ENCODE peak calls at places on chromosome 20, in ten cellular contexts. Q is body of pancreas, X is tibial artery, V is tibial nerve, I is fibroblast of lung, R is GM23338, G is Panc1, F is heart left ventricle, T is mucosa of descending colon, B is Peyer's patch. N is an unnamed sample. For H3K36me3 and H3K4me1, the result is how much of the 10 kb centered on the place peaks cover.

GRCh38 chr20:7275628-7276237 is 508.2 kb downstream of the BMP2 start:
- DNase-seq in Q (no peak), X (no peak), V (no peak), I (no peak), R (no peak), G (no peak), F (no peak), T (no peak), B (no peak), N (no peak)

GRCh38 chr20:63810730-63811490 is 20.2 kb downstream of the ZBTB46 start:
- DNase-seq in Q (no peak), X (no peak), V (no peak), I (no peak), R (no peak), G (no peak), F (no peak), T (no peak), B (no peak), N (no peak)

GRCh38 chr20:37386505-37387201 is 40.7 kb downstream of the SRC start:
- DNase-seq in Q (no peak), X (peak), V (no peak), I (no peak), R (no peak), G (no peak), F (no peak), T (no peak), B (no peak), N (peak)

GRCh38 chr20:39829255-39829654 is 859.8 kb downstream of the MAFB start:
- DNase-seq in Q (no peak), X (no peak), V (no peak), I (peak), R (peak), G (no peak), F (no peak), T (no peak), B (no peak), N (no peak)

GRCh38 chr20:44993343-44993742 is 27.0 kb downstream of the STK4 start:
- DNase-seq in Q (no peak), X (no peak), V (no peak), I (peak), R (no peak), G (peak), F (no peak), T (no peak), B (no peak), N (no peak)

GRCh38 chr20:44597930-44598329 is 15.6 kb downstream of the PKIG start:
- DNase-seq in Q (no peak), X (no peak), V (no peak), I (peak), R (no peak), G (no peak), F (peak), T (no peak), B (no peak), N (no peak)

GRCh38 chr20:38673731-38674177 is 50.5 kb upstream of the SLC32A1 start:
- DNase-seq in Q (no peak), X (no peak), V (no peak), I (peak), R (peak), G (no peak), F (no peak), T (no peak), B (no peak), N (no peak)

GRCh38 chr20:14957416-14957815 is 620.0 kb upstream of the FLRT3 start:
- DNase-seq in Q (no peak), X (no peak), V (no peak), I (no peak), R (peak), G (no peak), F (no peak), T (no peak), B (no peak), N (no peak)

GRCh38 chr20:60785817-60786216 is 466.2 kb upstream of the CDH4 start:
- DNase-seq in Q (no peak), X (no peak), V (no peak), I (no peak), R (no peak), G (no peak), F (no peak), T (no peak), B (no peak), N (no peak)

GRCh38 chr20:53707341-53708102 is 113.9 kb upstream of the ZNF217 start:
- DNase-seq in Q (no peak), X (no peak), V (no peak), I (peak), R (peak), G (no peak), F (no peak), T (no peak), B (no peak), N (no peak)

GRCh38 chr20:7193681-7194080 is 426.2 kb downstream of the BMP2 start:
- DNase-seq in Q (no peak), X (no peak), V (no peak), I (no peak), R (no peak), G (no peak), F (no peak), T (no peak), B (no peak), N (no peak)

GRCh38 chr20:38032585-38033329 is 499 bp downstream of the TTI1 start:
- DNase-seq in Q (peak), X (no peak), V (no peak), I (no peak), R (peak), G (no peak), F (no peak), T (no peak), B (peak), N (no peak)

GRCh38 chr20:22535483-22535882 is 48.9 kb downstream of the FOXA2 start:
- DNase-seq in Q (no peak), X (no peak), V (no peak), I (no peak), R (no peak), G (no peak), F (no peak), T (no peak), B (no peak), N (no peak)

GRCh38 chr20:19783966-19784401 is 25.9 kb downstream of the RIN2 start:
- DNase-seq in Q (no peak), X (no peak), V (no peak), I (peak), R (no peak), G (no peak), F (peak), T (peak), B (no peak), N (no peak)

GRCh38 chr20:7974785-7975435 is 34.7 kb upstream of the HAO1 start:
- DNase-seq in Q (no peak), X (no peak), V (no peak), I (no peak), R (no peak), G (no peak), F (no peak), T (no peak), B (no peak), N (no peak)

GRCh38 chr20:50415031-50415515 is 95.1 kb upstream of the PTPN1 start:
- DNase-seq in Q (no peak), X (no peak), V (no peak), I (no peak), R (no peak), G (no peak), F (no peak), T (no peak), B (no peak), N (peak)

GRCh38 chr20:38685853-38686473 is 38.3 kb upstream of the SLC32A1 start:
- DNase-seq in Q (peak), X (peak), V (no peak), I (peak), R (peak), G (no peak), F (peak), T (no peak), B (no peak), N (no peak)

DNA sequence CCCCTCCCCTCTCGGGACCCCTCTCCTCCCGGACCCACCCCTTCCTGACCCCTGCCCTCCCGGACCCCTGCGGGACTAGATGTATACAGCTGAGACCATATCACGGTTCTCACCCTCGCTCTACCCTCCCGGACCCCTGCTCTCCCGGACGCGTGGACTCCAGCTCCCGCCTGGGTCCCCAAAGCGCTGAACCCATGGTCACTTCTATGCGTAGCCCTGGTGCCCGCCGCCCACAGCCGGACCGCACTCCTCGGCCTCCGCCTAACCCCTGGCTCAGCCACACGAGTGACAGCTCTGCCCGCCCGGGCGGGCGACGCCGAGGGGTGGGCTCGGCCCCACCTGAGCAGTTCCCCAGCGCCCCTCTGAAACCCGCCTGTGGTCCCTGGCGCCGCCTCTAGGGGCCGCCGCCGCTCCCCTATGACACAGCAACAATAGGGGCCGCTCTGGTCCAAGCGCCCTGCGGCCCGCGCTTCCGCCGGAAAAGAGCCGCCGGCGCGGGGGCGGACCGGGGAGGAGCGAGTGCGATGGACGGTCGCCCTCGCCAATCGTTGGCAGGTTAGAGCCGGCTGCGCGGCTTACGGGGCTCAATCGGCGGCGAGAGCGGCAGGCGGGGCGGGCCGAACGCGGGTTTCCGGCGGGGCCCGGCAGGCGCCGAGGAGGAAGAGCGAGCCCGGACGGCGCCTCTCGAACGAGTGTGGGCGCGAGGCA is at the start of gene ADRM1:
- DNase-seq in Q (peak), X (peak), V (peak), I (peak), R (peak), G (peak), F (peak), T (peak), B (peak), N (peak)
- TF ChIP-seq CTCF in Q (peak), X (peak), V (peak), I (peak), R (peak), G (peak), F (peak), T (peak), B (peak), N (peak)

GRCh38 chr20:440148-440547 is 22.2 kb downstream of the TBC1D20 start:
- DNase-seq in Q (no peak), X (no peak), V (no peak), I (no peak), R (no peak), G (no peak), F (no peak), T (no peak), B (no peak), N (no peak)
- H3K36me3 ChIP-seq in Q (under half), X (half or more), V (under half), I (under half), R (under half), G (under half), F (under half), T (under half), B (half or more), N (half or more)

GRCh38 chr20:51532577-51533191 is 9.8 kb downstream of the NFATC2 start:
- DNase-seq in Q (no peak), X (peak), V (no peak), I (peak), R (no peak), G (no peak), F (peak), T (peak), B (no peak), N (no peak)

GRCh38 chr20:51533291-51534172 is 9.0 kb downstream of the NFATC2 start:
- DNase-seq in Q (no peak), X (no peak), V (no peak), I (peak), R (no peak), G (peak), F (no peak), T (no peak), B (no peak), N (no peak)

GRCh38 chr20:51529758-51530157 is 12.8 kb downstream of the NFATC2 start:
- DNase-seq in Q (no peak), X (no peak), V (no peak), I (no peak), R (no peak), G (no peak), F (no peak), T (no peak), B (peak), N (no peak)

GRCh38 chr20:51531141-51531710 is 11.3 kb downstream of the NFATC2 start:
- DNase-seq in Q (no peak), X (no peak), V (no peak), I (peak), R (no peak), G (no peak), F (no peak), T (no peak), B (no peak), N (no peak)

GRCh38 chr20:51531712-51532456 is 10.6 kb downstream of the NFATC2 start:
- DNase-seq in Q (no peak), X (no peak), V (no peak), I (no peak), R (no peak), G (no peak), F (no peak), T (no peak), B (no peak), N (no peak)
- H3K4me1 ChIP-seq in Q (under half), X (under half), V (under half), I (under half), R (under half), G (under half), F (under half), T (under half), B (under half), N (under half)

DNA sequence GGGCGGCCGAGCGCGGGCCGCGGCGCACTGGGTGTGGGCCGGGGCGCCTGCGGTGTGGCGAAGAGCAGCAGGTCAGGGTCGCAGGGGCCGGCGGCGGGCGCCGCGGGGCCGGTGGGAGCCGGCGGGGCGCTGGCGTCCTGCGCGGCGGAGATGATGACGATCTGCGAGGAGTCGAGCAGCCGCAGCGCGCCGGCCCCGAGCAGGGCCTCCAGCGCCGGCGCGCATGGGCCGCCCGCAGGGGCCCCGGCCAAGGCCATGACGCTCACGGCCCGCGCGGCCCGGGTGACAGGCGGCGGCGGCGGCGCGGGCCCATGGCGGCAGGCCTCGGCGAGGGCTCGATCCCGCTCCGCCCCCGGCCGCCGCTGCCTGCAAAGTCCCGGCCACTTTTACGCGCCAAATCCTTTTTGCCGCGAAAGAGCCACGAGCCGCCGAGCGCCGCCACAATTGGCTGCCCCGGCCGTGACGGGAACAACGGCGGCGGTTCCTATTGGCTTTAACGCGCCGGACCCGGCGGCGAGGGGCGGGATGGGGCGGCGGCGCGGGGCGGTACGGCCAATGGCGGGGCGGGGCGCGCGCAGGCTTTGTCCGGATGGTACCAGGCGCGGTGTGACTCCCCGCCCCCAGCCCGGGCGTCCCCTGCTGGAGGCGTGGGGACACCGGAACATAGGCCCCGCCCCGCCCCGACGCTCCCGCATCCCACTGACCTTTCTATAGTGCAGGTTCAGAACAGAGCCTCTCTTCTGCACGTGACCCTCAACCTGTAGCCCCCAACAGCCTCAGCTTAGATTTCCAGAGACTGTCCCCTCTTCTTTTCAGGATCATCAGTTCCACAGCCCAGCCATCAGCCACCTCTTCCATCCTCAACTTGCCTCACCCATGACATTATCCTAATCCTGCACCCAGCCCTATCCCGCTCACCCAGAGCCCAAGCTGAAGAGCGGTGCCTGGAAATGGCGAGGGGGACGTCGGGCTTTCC is at the start of gene E2F1:
- DNase-seq in Q (peak), X (peak), V (peak), I (peak), R (peak), G (peak), F (peak), T (peak), B (peak), N (peak)
- TF ChIP-seq CTCF in Q (peak), X (peak), V (peak), I (peak), R (peak), G (no peak), F (peak), T (peak), B (peak), N (peak)

DNA sequence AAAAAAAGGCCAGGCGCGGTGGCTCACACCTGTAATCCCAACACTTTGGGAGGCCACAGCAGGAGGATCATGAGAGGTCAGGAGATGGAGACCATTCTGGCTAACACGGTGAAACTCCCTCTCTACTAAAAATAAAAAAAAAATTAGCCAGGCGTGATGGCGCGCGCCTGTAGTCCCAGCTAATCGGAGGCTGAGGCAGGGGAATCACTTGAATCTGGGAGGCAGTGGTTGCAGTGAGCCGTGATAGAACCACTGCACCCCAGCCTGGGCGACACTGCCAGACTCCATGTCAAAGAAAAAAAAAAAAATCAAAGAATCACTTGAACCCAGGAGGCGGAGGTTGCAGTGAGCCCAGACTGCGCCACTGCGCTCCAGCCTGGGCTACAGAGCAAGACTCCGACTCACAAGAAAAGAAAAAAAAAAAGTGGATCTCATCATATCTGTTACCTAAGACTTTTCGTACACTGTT is 4.2 kb downstream of the RBM39 start:
- DNase-seq in Q (no peak), X (no peak), V (no peak), I (no peak), R (no peak), G (no peak), F (no peak), T (no peak), B (no peak), N (no peak)
- H3K36me3 ChIP-seq in Q (under half), X (half or more), V (under half), I (under half), R (half or more), G (half or more), F (under half), T (under half), B (half or more), N (half or more)

N was measured in left lung.